ENCODE peak calls at places on chromosomes 7 and 10, in five cellular contexts. M is HEK293T; E is SHP77 treated with DMSO at 0.1 percent for 48 hours; A is RKO; F is NK-92 treated with Interleukin-12 subunit alpha and Interleukin-12 subunit beta, amount 100 ng/mL, for 24 hours. V is an unnamed sample.

GRCh38 chr10:98461500-98461842 is 14.7 kb upstream of the HPS1 start:
- DNase-seq in M (no peak), E (no peak), A (no peak), F (no peak), V (no peak)

GRCh38 chr10:92822964-92823363 is 25.4 kb upstream of the EXOC6 start:
- DNase-seq in M (peak; percentile 39), E (no peak), A (peak; percentile 28), F (no peak), V (no peak)

GRCh38 chr7:45085619-45086200 is 3.1 kb downstream of the NACAD start:
- DNase-seq in M (no peak), E (no peak), A (no peak), F (no peak), V (no peak)

GRCh38 chr10:36676321-36677169 is 448.9 kb upstream of the ANKRD30A start:
- DNase-seq in M (no peak), E (no peak), A (no peak), F (no peak), V (no peak)

GRCh38 chr10:122288917-122289316 is 17.8 kb downstream of the BTBD16 start:
- DNase-seq in M (no peak), E (no peak), A (no peak), F (no peak), V (no peak)

GRCh38 chr7:32206987-32207386 is 136.8 kb upstream of the PDE1C start:
- DNase-seq in M (peak; percentile 28), E (peak; percentile 6), A (no peak), F (no peak), V (no peak)

GRCh38 chr7:93307131-93307660 is 75.0 kb downstream of the VPS50 start:
- DNase-seq in M (no peak), E (no peak), A (no peak), F (no peak), V (no peak)

GRCh38 chr10:126309193-126309592 is 79.1 kb downstream of the ADAM12 start:
- DNase-seq in M (no peak), E (no peak), A (no peak), F (no peak), V (no peak)

GRCh38 chr10:99984201-99984600 is 25.5 kb downstream of the DNMBP start:
- DNase-seq in M (no peak), E (no peak), A (no peak), F (no peak), V (no peak)

GRCh38 chr10:29063806-29064644 is 224.8 kb upstream of the LYZL1 start:
- DNase-seq in M (no peak), E (no peak), A (no peak), F (no peak), V (no peak)

GRCh38 chr7:137513091-137513490 is 169.6 kb upstream of the PTN start:
- DNase-seq in M (no peak), E (no peak), A (no peak), F (no peak), V (no peak)

GRCh38 chr7:12653127-12653917 is 34.1 kb upstream of the ARL4A start:
- DNase-seq in M (no peak), E (no peak), A (no peak), F (no peak), V (no peak)

GRCh38 chr10:104908581-104908980 is 267.5 kb downstream of the SORCS3 start:
- DNase-seq in M (no peak), E (no peak), A (no peak), F (no peak), V (no peak)

GRCh38 chr7:155804897-155805825 is 7.1 kb downstream of the SHH start:
- DNase-seq in M (peak; percentile 89), E (no peak), A (no peak), F (no peak), V (peak; percentile 24)

GRCh38 chr7:29113384-29114102 is 32.8 kb downstream of the CPVL start:
- DNase-seq in M (peak; percentile 32), E (no peak), A (peak; percentile 61), F (no peak), V (no peak)

V was measured in globus pallidus.